ENCODE peak calls at places on chromosomes 4 and X, in ten cellular contexts. Q is NAMALWA; W is GM23338; G is glutamatergic neuron; F is central memory CD4-positive, alpha-beta T cell; E is activated CD4-positive, alpha-beta T cell treated with anti-CD3 and anti-CD28 coated beads, Interleukin-2, amount 50 U/mL, for 1 hour; Y is T follicular helper cell; B is HEK293T; U is hypothalamus; P is nucleus accumbens. N is an unnamed sample.

GRCh38 chr4:33961751-33962150 is 2282.6 kb downstream of the ARAP2 start:
- DNase-seq in Q (no peak), W (no peak), G (no peak), F (no peak), E (no peak), Y (no peak), B (no peak), U (no peak), P (no peak), N (no peak)

GRCh38 chr4:38663021-38663800 is 788 bp upstream of the KLF3 start:
- DNase-seq in Q (peak), W (peak), G (peak), F (no peak), E (no peak), Y (no peak), B (peak), U (peak), P (peak), N (peak)

GRCh38 chr4:125390126-125390525 is 75.4 kb downstream of the FAT4 start:
- DNase-seq in Q (no peak), W (no peak), G (no peak), F (no peak), E (no peak), Y (no peak), B (no peak), U (no peak), P (no peak), N (no peak)

GRCh38 chr4:83454626-83455025 is 997 bp downstream of the HELQ start:
- DNase-seq in Q (peak), W (no peak), G (no peak), F (no peak), E (no peak), Y (no peak), B (no peak), U (no peak), P (no peak), N (no peak)

GRCh38 chrX:48573690-48574269 is 504 bp upstream of the RBM3 start:
- DNase-seq in Q (no peak), W (no peak), G (peak), F (no peak), E (peak), Y (peak), B (peak), U (no peak), P (no peak), N (no peak)

GRCh38 chr4:25862411-25863346 is at the start of gene SEL1L3:
- DNase-seq in Q (peak), W (peak), G (peak), F (peak), E (peak), Y (peak), B (peak), U (no peak), P (no peak), N (peak)

GRCh38 chrX:110795645-110796510 is at the start of gene CHRDL1:
- DNase-seq in Q (no peak), W (peak), G (peak), F (no peak), E (no peak), Y (no peak), B (peak), U (peak), P (no peak), N (no peak)

GRCh38 chr4:140069068-140069467 is 84.9 kb downstream of the MAML3 start:
- DNase-seq in Q (no peak), W (no peak), G (no peak), F (no peak), E (no peak), Y (no peak), B (no peak), U (no peak), P (no peak), N (no peak)

GRCh38 chrX:110086916-110087484 is 84.1 kb downstream of the TMEM164 start:
- DNase-seq in Q (no peak), W (peak), G (no peak), F (no peak), E (no peak), Y (no peak), B (no peak), U (no peak), P (no peak), N (peak)

GRCh38 chr4:147754037-147754445 is 22.2 kb downstream of the ARHGAP10 start:
- DNase-seq in Q (no peak), W (peak), G (no peak), F (no peak), E (no peak), Y (no peak), B (no peak), U (no peak), P (no peak), N (no peak)

GRCh38 chrX:38805294-38806053 is 4.2 kb downstream of the MID1IP1 start:
- DNase-seq in Q (peak), W (peak), G (peak), F (peak), E (peak), Y (peak), B (peak), U (peak), P (peak), N (peak)

GRCh38 chr4:18538121-18538520 is 516.6 kb upstream of the LCORL start:
- DNase-seq in Q (no peak), W (no peak), G (no peak), F (no peak), E (no peak), Y (no peak), B (no peak), U (no peak), P (no peak), N (no peak)

GRCh38 chr4:169117591-169118081 is 107.6 kb upstream of the CBR4 start:
- DNase-seq in Q (no peak), W (no peak), G (no peak), F (no peak), E (no peak), Y (no peak), B (no peak), U (no peak), P (no peak), N (no peak)

GRCh38 chr4:37837446-37837845 is 11.0 kb downstream of the PGM2 start:
- DNase-seq in Q (no peak), W (no peak), G (no peak), F (no peak), E (no peak), Y (no peak), B (no peak), U (no peak), P (no peak), N (no peak)

GRCh38 chr4:85565761-85566480 is 91.0 kb downstream of the ARHGAP24 start:
- DNase-seq in Q (no peak), W (no peak), G (no peak), F (no peak), E (no peak), Y (no peak), B (no peak), U (no peak), P (no peak), N (no peak)

GRCh38 chrX:80246273-80246672 is 174.0 kb upstream of the TENT5D start:
- DNase-seq in Q (no peak), W (peak), G (no peak), F (no peak), E (no peak), Y (no peak), B (no peak), U (no peak), P (no peak), N (peak)

GRCh38 chrX:110964761-110965160 is 131.2 kb upstream of the PAK3 start:
- DNase-seq in Q (no peak), W (peak), G (peak), F (no peak), E (no peak), Y (no peak), B (no peak), U (peak), P (peak), N (no peak)

GRCh38 chrX:122219226-122219625 is 964.9 kb upstream of the GRIA3 start:
- DNase-seq in Q (no peak), W (no peak), G (no peak), F (no peak), E (no peak), Y (no peak), B (no peak), U (no peak), P (no peak), N (no peak)

GRCh38 chrX:68808686-68809357 is 20.0 kb upstream of the EFNB1 start:
- DNase-seq in Q (no peak), W (peak), G (no peak), F (no peak), E (no peak), Y (no peak), B (peak), U (no peak), P (no peak), N (peak)

GRCh38 chr4:51831133-51831532 is 11.8 kb upstream of the DCUN1D4 start:
- DNase-seq in Q (peak), W (peak), G (peak), F (peak), E (peak), Y (peak), B (peak), U (no peak), P (peak), N (peak)

GRCh38 chr4:94488667-94489066 is 36.9 kb downstream of the PDLIM5 start:
- DNase-seq in Q (no peak), W (no peak), G (no peak), F (no peak), E (no peak), Y (no peak), B (no peak), U (no peak), P (no peak), N (no peak)

GRCh38 chr4:124903995-124904722 is 191.6 kb upstream of the ANKRD50 start:
- DNase-seq in Q (no peak), W (peak), G (no peak), F (no peak), E (no peak), Y (no peak), B (peak), U (no peak), P (no peak), N (peak)

GRCh38 chr4:16844796-16845586 is 53.5 kb downstream of the LDB2 start:
- DNase-seq in Q (no peak), W (no peak), G (no peak), F (no peak), E (no peak), Y (no peak), B (no peak), U (no peak), P (no peak), N (no peak)

GRCh38 chrX:139559383-139560042 is 29.0 kb downstream of the F9 start:
- DNase-seq in Q (peak), W (peak), G (no peak), F (no peak), E (no peak), Y (no peak), B (peak), U (no peak), P (no peak), N (peak)

GRCh38 chrX:43450355-43450754 is 205.7 kb upstream of the MAOA start:
- DNase-seq in Q (no peak), W (peak), G (no peak), F (no peak), E (no peak), Y (no peak), B (no peak), U (no peak), P (no peak), N (no peak)

GRCh38 chrX:147550217-147550616 is 361.5 kb upstream of the FMR1 start:
- DNase-seq in Q (peak), W (peak), G (peak), F (no peak), E (no peak), Y (no peak), B (peak), U (no peak), P (no peak), N (peak)

GRCh38 chr4:138401330-138401729 is 159.2 kb upstream of the SLC7A11 start:
- DNase-seq in Q (no peak), W (no peak), G (no peak), F (no peak), E (no peak), Y (no peak), B (no peak), U (no peak), P (no peak), N (peak)

GRCh38 chr4:123921339-123921738 is 524.7 kb downstream of the SPRY1 start:
- DNase-seq in Q (no peak), W (no peak), G (no peak), F (no peak), E (no peak), Y (no peak), B (no peak), U (no peak), P (no peak), N (no peak)

GRCh38 chr4:53716011-53716410 is 124.7 kb upstream of the LNX1 start:
- DNase-seq in Q (no peak), W (no peak), G (no peak), F (no peak), E (no peak), Y (no peak), B (no peak), U (no peak), P (no peak), N (no peak)

GRCh38 chrX:39073131-39073530 is 271.9 kb downstream of the MID1IP1 start:
- DNase-seq in Q (no peak), W (no peak), G (no peak), F (no peak), E (no peak), Y (no peak), B (peak), U (no peak), P (no peak), N (no peak)

GRCh38 chrX:20372533-20372932 is 105.8 kb upstream of the RPS6KA3 start:
- DNase-seq in Q (no peak), W (no peak), G (no peak), F (no peak), E (no peak), Y (no peak), B (no peak), U (no peak), P (no peak), N (no peak)

N was measured in HT-29.